ENCODE peak calls at places on chromosomes 6 and 20, in five cellular contexts. P is tibial nerve, C is omental fat pad, V is spleen, I is stomach. T is an unnamed sample.

GRCh38 chr6:27149140-27149539 is 98.4 kb upstream of the PRSS16 start:
- DNase-seq in C (no peak), I (no peak), P (no peak), V (no peak), T (no peak)

GRCh38 chr20:8394308-8394945 is 262.4 kb downstream of the PLCB1 start:
- DNase-seq in P (no peak), V (no peak), I (no peak), C (no peak), T (no peak)

GRCh38 chr6:142635130-142635529 is 309.8 kb downstream of the HIVEP2 start:
- DNase-seq in V (no peak), I (no peak), P (no peak), C (no peak), T (no peak)

GRCh38 chr6:70673601-70674000 is 5.9 kb downstream of the SMAP1 start:
- DNase-seq in I (no peak), C (no peak), V (no peak), P (no peak), T (no peak)

GRCh38 chr6:132830236-132830799 is 15.9 kb downstream of the RPS12 start:
- DNase-seq in C (no peak), I (no peak), V (no peak), P (no peak), T (no peak)

GRCh38 chr20:278607-279571 is 11.7 kb downstream of the C20orf96 start:
- DNase-seq in I (no peak), C (no peak), P (no peak), V (no peak), T (no peak)

GRCh38 chr6:38187285-38187684 is 367.8 kb downstream of the ZFAND3 start:
- DNase-seq in C (no peak), P (no peak), I (no peak), V (peak), T (no peak)

GRCh38 chr6:115618311-115618710 is 442.4 kb downstream of the FRK start:
- DNase-seq in I (no peak), V (no peak), C (no peak), P (no peak), T (no peak)

GRCh38 chr6:40286721-40287120 is 300.4 kb downstream of the LRFN2 start:
- DNase-seq in C (no peak), I (no peak), P (no peak), V (no peak), T (no peak)

GRCh38 chr20:19814241-19814640 is 56.2 kb downstream of the RIN2 start:
- DNase-seq in I (no peak), C (no peak), V (no peak), P (no peak), T (no peak)

GRCh38 chr20:11165789-11166188 is 492.0 kb upstream of the JAG1 start:
- DNase-seq in V (no peak), P (no peak), I (no peak), C (no peak), T (no peak)

GRCh38 chr6:92559002-92559401 is 860.4 kb downstream of the EPHA7 start:
- DNase-seq in V (no peak), I (no peak), C (no peak), P (no peak), T (no peak)

GRCh38 chr6:53306819-53307347 is 41.9 kb downstream of the ELOVL5 start:
- DNase-seq in P (no peak), C (no peak), I (no peak), V (no peak), T (no peak)

GRCh38 chr20:17834804-17835203 is 133.8 kb downstream of the SNX5 start:
- DNase-seq in V (no peak), I (no peak), P (no peak), C (no peak), T (no peak)

GRCh38 chr6:170454512-170455285 is 98.4 kb downstream of the PSMB1 start:
- DNase-seq in C (no peak), I (no peak), P (no peak), V (peak), T (no peak)

GRCh38 chr6:143685653-143686052 is 7.9 kb downstream of the PHACTR2 start:
- DNase-seq in C (no peak), V (no peak), P (no peak), I (no peak), T (no peak)

GRCh38 chr6:154719854-154720253 is 13.4 kb upstream of the SCAF8 start:
- DNase-seq in P (no peak), V (no peak), C (no peak), I (no peak), T (no peak)

GRCh38 chr6:7721654-7722053 is 4.2 kb upstream of the BMP6 start:
- DNase-seq in P (no peak), I (no peak), V (no peak), C (no peak), T (no peak)

DNA sequence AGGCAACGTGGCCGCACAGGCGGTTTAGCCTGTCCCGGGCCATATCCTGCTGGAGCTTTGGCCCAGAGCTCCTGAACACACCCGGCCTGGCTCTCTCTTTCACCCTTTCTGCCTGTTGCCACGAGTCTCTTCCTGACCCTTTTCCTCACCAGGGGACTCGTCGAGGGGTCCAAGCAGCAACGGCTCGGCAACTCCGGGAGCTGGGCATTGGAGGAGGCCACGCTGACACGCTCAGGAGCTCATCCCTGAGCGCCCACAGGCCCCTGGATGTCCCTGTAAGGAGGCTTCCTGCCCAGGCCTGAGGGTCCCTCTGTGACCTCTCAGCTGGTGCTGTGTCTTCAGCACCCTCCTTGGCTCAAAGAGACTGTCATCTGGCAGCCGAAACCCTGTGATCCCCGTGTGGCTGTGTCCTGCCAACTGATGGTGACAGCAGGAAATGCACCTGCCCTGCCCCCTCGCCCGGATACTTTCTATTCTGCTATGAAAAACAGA is 103.8 kb downstream of the RNASET2 start:
- DNase-seq in P (no peak), C (no peak), V (no peak), I (no peak), T (no peak)
- TF ChIP-seq CTCF in P (no peak), C (no peak), V (no peak), I (no peak), T (no peak)

GRCh38 chr6:135496805-135497411 is 632 bp downstream of the AHI1 start:
- DNase-seq in V (no peak), P (no peak), C (no peak), I (no peak), T (no peak)

GRCh38 chr6:135493218-135493961 is 4.2 kb downstream of the AHI1 start:
- DNase-seq in P (no peak), V (no peak), C (no peak), I (no peak), T (no peak)

GRCh38 chr6:135497412-135498177 is at the start of gene AHI1:
- DNase-seq in V (peak), I (peak), C (peak), P (peak), T (peak)

GRCh38 chr6:135499441-135500340 is 2.2 kb upstream of the AHI1 start:
- DNase-seq in V (no peak), P (no peak), C (no peak), I (no peak), T (no peak)

DNA sequence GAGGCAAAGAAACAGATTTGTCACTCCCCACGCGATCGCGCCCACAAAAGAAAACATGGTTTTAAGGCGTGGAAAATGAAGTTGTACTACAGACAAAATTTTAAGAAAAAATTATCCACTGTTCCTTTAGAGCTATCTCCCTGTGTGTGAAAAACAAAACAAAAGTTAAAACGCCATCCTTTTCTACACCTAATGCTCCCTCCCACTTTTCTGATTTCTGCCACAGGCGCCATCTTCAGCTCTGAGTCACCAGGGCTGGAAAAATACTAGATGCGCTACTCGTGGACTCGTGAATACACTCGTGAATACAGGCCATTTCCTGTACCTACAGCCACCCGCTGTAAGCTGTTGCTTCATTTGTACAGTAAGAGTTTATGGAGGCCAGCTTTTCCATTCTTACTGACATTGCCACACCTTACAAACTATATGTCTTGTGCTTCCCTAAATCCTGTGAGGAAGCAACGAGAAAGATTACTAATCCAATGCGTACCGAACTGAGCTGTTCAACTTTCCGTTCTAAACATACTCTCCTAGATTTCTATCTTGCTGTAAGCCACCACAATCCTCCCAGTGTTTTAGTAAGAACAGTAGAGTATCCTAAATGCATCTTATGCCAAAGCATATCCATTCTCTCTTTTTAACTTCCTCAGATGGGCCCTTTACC is 770 bp upstream of the AHI1 start:
- DNase-seq in I (peak), V (no peak), C (peak), P (peak), T (peak)
- TF ChIP-seq CTCF in I (no peak), V (no peak), C (no peak), P (no peak), T (no peak)

DNA sequence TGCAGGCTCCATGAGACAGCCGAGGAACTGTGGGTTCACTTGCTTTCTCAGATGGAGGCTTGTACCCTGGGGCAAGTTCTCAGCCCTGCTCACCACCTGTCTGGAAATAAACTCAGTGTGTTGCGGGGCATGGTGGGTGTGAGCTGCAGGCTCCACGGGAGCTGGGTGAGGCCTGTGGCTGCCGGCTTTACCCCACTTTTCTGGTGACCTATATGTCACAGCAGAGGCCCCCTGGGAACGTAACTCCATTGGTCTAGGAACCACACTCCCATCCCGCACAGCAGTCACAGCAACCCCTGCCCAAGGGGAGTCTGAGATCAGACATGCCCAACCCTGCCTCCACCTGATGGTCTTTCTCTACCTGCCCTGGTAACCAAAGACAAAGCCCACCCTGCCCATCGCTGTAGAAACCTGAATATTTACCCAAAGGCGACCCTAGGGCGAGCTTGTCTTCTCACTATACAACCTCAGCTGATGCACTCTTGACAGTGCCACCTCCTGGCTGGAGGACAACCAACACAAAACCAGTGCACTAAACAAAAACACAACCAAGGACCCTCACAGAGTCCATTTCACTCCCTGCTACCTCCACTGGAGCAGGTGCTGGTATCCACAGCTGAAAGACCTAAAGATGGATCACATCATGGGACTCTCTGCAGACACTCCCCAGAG is 174.3 kb downstream of the PDE10A start:
- DNase-seq in I (no peak), P (no peak), C (no peak), V (no peak), T (peak)
- TF ChIP-seq CTCF in I (no peak), P (no peak), C (no peak), V (no peak), T (no peak)

DNA sequence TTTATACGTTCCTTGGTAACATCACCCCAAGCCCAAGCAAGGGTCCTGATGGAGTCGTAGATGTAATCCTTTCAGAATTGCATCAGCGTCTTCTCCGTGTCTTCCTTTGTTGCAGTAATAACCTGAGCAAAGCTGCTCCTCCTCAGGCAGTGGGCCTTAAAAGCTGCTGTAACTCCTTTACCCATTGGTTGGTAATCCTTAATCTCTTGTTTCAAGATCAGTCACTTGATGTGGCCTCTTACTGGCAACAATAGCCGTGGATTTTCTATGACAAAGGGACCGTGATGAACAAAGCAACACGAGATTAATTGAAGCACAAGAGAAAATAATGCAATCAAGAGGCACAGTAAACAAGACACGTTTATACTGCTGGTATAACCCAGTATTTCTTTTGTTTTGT is 44.6 kb downstream of the ALDH5A1 start:
- DNase-seq in V (no peak), C (no peak), I (no peak), P (no peak), T (no peak)
- TF ChIP-seq CTCF in V (no peak), C (no peak), I (no peak), P (no peak), T (no peak)

DNA sequence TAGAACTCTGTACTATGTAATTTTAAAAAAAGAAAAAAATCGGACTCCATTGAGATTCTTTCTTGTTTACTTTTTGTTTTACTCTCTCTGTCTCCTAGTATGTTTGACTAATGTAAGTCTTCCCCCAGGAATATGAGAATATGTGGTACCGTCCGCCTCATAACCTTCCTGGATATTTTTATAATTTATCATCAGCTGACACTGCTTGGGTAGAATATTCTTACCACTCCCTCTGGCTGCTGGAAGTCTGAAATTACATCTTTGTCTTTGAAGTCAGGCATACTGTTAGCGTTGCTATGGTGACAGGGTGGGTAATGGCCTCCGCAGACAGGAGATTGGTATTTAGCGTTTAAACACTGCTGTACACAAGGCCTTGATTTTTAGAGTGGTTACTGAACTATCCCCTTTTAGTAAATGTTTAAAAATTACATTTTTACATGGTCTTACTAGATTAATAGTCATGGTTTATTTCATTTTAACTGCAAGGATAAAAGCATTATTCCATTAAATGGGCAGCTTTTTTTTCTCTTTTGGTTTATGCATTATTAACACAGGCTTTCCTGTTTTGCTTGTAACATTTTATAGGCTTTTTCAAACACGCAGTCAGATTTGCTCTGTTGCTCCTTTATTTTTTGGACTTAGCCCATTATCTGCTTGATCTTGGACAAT is 176.4 kb downstream of the ARID1B start:
- DNase-seq in V (no peak), I (no peak), C (no peak), P (no peak), T (no peak)
- TF ChIP-seq CTCF in V (no peak), I (no peak), C (no peak), P (peak), T (no peak)

GRCh38 chr20:6162239-6162638 is 39.4 kb upstream of the FERMT1 start:
- DNase-seq in C (no peak), P (peak), V (no peak), I (no peak), T (no peak)

GRCh38 chr20:6152777-6153176 is 29.9 kb upstream of the FERMT1 start:
- DNase-seq in V (no peak), C (no peak), P (no peak), I (no peak), T (no peak)

GRCh38 chr20:6160736-6161135 is 37.9 kb upstream of the FERMT1 start:
- DNase-seq in P (no peak), C (no peak), V (no peak), I (no peak), T (no peak)

DNA sequence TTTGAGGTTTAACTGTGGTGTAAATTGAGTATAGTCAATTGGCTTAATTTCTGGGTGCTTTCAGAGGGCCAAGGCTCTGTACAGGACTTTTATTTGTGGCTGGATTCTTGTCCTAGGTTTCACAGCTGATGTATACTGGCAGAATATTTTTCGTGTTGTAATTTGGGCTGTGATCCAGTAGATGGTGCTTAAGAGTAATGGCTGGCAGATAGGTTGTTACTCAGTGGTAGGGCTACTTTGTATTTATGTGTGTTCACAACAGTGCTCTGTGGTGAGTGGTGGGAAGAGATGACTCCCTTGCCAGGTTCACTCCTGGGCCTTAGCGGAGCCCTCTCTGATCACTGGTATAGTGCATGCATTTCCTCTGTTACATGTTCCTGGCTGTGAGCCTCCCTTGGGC is 34.5 kb upstream of the FERMT1 start:
- DNase-seq in I (no peak), V (no peak), C (no peak), P (no peak), T (no peak)
- TF ChIP-seq CTCF in I (no peak), V (no peak), C (no peak), P (no peak), T (no peak)

GRCh38 chr6:163263998-163264661 is 150.4 kb upstream of the QKI start:
- DNase-seq in V (no peak), I (peak), P (no peak), C (no peak), T (no peak)
- TF ChIP-seq CTCF in V (no peak), I (no peak), P (no peak), C (no peak), T (no peak)

DNA sequence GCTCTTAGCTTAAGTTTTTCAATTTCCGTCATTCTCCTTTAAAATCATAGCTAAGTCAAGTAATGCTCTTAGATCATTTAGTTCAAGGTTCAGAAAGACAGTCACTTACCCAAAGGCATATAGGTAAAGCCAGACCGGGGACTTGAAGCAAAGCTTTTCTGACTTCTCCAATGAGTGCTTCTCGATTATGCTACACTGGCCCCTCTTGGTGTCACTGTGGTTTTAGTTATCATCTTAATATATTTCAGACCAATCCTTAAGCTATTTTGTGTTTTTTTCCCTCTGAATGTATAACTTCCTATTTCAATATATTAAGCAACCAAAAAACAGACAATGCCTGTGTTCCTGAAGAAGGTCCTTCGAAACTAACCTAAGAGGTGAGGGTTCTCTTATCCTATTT is 3.8 kb downstream of the PRDM1 start:
- DNase-seq in C (no peak), V (no peak), P (no peak), I (no peak), T (no peak)
- TF ChIP-seq CTCF in C (no peak), V (no peak), P (no peak), I (no peak), T (no peak)

GRCh38 chr6:129209355-129209754 is 326.4 kb downstream of the LAMA2 start:
- DNase-seq in I (no peak), C (no peak), V (no peak), P (no peak), T (no peak)
- TF ChIP-seq CTCF in I (no peak), C (no peak), V (no peak), P (no peak), T (no peak)

T was measured in left lung.